ENCODE peak calls at places on chromosomes 2 and 18, in six cellular contexts. Z is cardiac fibroblast; V is stimulated activated naive CD4-positive, alpha-beta T cell treated with Interleukin-2 at 50 U/mL for 16 hours; T is spleen; M is hypothalamus; N is NCI-H1417. E is an unnamed sample.

GRCh38 chr2:72148391-72148974 is 821 bp upstream of the CYP26B1 start:
- DNase-seq in T (peak), Z (peak), V (no peak), N (no peak), M (no peak), E (no peak)

GRCh38 chr18:62634991-62635630 is 80.2 kb upstream of the PHLPP1 start:
- DNase-seq in T (no peak), N (no peak), Z (no peak), V (no peak), M (no peak), E (no peak)

GRCh38 chr18:26536664-26537063 is 11.7 kb downstream of the KCTD1 start:
- DNase-seq in M (no peak), Z (no peak), T (no peak), V (no peak), N (no peak), E (no peak)

GRCh38 chr18:48140738-48141137 is 210.3 kb upstream of the SMAD2 start:
- DNase-seq in M (no peak), T (peak), V (no peak), Z (no peak), N (no peak), E (no peak)

GRCh38 chr2:159617651-159618050 is 1.3 kb upstream of the BAZ2B start:
- DNase-seq in M (no peak), Z (peak), T (no peak), N (peak), V (no peak), E (no peak)

GRCh38 chr2:74481961-74482800 is 617 bp downstream of the CCDC142 start:
- DNase-seq in T (peak), Z (peak), V (peak), M (peak), N (peak), E (peak)

GRCh38 chr2:161265874-161266273 is 42.4 kb upstream of the PSMD14 start:
- DNase-seq in Z (no peak), T (no peak), V (no peak), N (no peak), M (no peak), E (no peak)

GRCh38 chr2:96153291-96153713 is 8.1 kb upstream of the DUSP2 start:
- DNase-seq in T (peak), V (no peak), M (no peak), Z (no peak), N (no peak), E (no peak)

GRCh38 chr18:35267161-35267651 is 22.8 kb downstream of the ZSCAN30 start:
- DNase-seq in M (peak), V (peak), Z (peak), N (peak), T (peak), E (peak)

GRCh38 chr18:79476031-79476917 is 80.5 kb downstream of the NFATC1 start:
- DNase-seq in M (no peak), T (peak), Z (no peak), N (no peak), V (no peak), E (no peak)

GRCh38 chr18:70280007-70280925 is 8.6 kb upstream of the SOCS6 start:
- DNase-seq in T (no peak), Z (peak), N (no peak), M (no peak), V (no peak), E (no peak)

GRCh38 chr2:205352593-205352992 is 329.7 kb upstream of the NRP2 start:
- DNase-seq in Z (peak), M (no peak), N (no peak), T (no peak), V (no peak), E (no peak)

GRCh38 chr2:62199392-62200125 is 3.6 kb downstream of the B3GNT2 start:
- DNase-seq in M (no peak), T (no peak), V (no peak), Z (peak), N (peak), E (no peak)